ENCODE peak calls at places on chromosome 19, in seven cellular contexts. Q, G, P, U, Y, K and V are unnamed samples.
A peak's percentile ranks its signal among the peaks of the same experiment; 100 is the strongest.

GRCh38 chr19:20964798-20965197 is 41.7 kb downstream of the ZNF85 start:
- DNase-seq in Q (no peak), G (peak; percentile 2), P (no peak), U (peak; percentile 13), Y (no peak), K (peak; percentile 5), V (no peak)

GRCh38 chr19:45140144-45140503 is 20.7 kb downstream of the NKPD1 start:
- DNase-seq in Q (no peak), G (no peak), P (no peak), U (no peak), Y (no peak), K (no peak), V (no peak)

GRCh38 chr19:11659612-11660011 is 62.3 kb downstream of the ZNF627 start:
- DNase-seq in Q (no peak), G (peak; percentile 39), P (no peak), U (peak; percentile 15), Y (peak; percentile 51), K (no peak), V (no peak)

GRCh38 chr19:17103177-17103576 is 27.6 kb downstream of the MYO9B start:
- DNase-seq in Q (peak; percentile 40), G (peak; percentile 64), P (no peak), U (peak; percentile 56), Y (peak; percentile 68), K (peak; percentile 56), V (no peak)

GRCh38 chr19:47848871-47849473 is 10.1 kb upstream of the TPRX2 start:
- DNase-seq in Q (peak; percentile 57), G (peak; percentile 74), P (no peak), U (peak; percentile 15), Y (peak; percentile 33), K (peak; percentile 62), V (no peak)

GRCh38 chr19:14021474-14021873 is 6.5 kb upstream of the RLN3 start:
- DNase-seq in Q (no peak), G (peak; percentile 66), P (no peak), U (no peak), Y (no peak), K (no peak), V (no peak)

GRCh38 chr19:30341646-30342201 is 30.5 kb upstream of the ZNF536 start:
- DNase-seq in Q (no peak), G (no peak), P (no peak), U (no peak), Y (no peak), K (no peak), V (no peak)

GRCh38 chr19:1949304-1950101 is 8.5 kb downstream of the CSNK1G2 start:
- DNase-seq in Q (no peak), G (no peak), P (no peak), U (no peak), Y (no peak), K (no peak), V (no peak)

GRCh38 chr19:7919681-7920519 is at the start of gene SNAPC2:
- DNase-seq in Q (peak; percentile 92), G (peak; percentile 99), P (peak; percentile 70), U (peak; percentile 89), Y (peak; percentile 90), K (peak; percentile 80), V (no peak)

GRCh38 chr19:7918615-7919421 is 1.3 kb upstream of the SNAPC2 start:
- DNase-seq in Q (no peak), G (no peak), P (no peak), U (peak; percentile 81), Y (no peak), K (no peak), V (no peak)

GRCh38 chr19:7921955-7922840 is 2.1 kb downstream of the SNAPC2 start:
- DNase-seq in Q (no peak), G (no peak), P (no peak), U (no peak), Y (no peak), K (no peak), V (no peak)

GRCh38 chr19:7921302-7921954 is 1.3 kb downstream of the SNAPC2 start:
- DNase-seq in Q (no peak), G (peak; percentile 44), P (no peak), U (no peak), Y (no peak), K (no peak), V (no peak)

GRCh38 chr19:7920520-7921301 is 573 bp downstream of the SNAPC2 start:
- DNase-seq in Q (peak; percentile 89), G (peak; percentile 99), P (peak; percentile 78), U (peak; percentile 77), Y (peak; percentile 97), K (peak; percentile 85), V (no peak)
- TF ChIP-seq POLR2AphosphoS5 in Q (peak; percentile 34), G (peak; percentile 68), P (no peak), U (no peak), Y (peak; percentile 59), K (no peak), V (peak; percentile 51)

DNA sequence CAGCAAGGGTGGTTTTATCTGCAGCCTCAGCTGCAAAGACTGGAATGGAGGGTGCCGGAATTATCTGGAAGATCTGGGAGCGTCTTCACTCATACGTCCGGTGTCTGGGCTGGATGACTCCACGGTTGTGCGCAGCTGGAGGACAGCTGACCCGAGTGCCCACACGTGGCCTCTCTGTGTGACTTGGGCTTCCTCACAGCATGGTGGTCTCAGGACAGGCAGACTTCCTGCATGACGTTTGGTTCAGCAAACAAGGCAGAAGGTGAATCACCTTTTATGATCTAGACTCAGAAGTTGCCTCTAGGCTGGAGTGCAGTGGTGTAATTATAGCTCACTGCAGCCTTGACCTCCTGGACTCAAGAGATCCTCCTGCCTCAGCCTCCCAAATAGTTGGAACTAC is 33.2 kb downstream of the CACNG6 start:
- DNase-seq in Q (no peak), G (no peak), P (no peak), U (peak; percentile 41), Y (no peak), K (no peak), V (no peak)
- TF ChIP-seq CTCF in Q (no peak), G (no peak), P (no peak), U (no peak), Y (no peak), K (no peak), V (no peak)

DNA sequence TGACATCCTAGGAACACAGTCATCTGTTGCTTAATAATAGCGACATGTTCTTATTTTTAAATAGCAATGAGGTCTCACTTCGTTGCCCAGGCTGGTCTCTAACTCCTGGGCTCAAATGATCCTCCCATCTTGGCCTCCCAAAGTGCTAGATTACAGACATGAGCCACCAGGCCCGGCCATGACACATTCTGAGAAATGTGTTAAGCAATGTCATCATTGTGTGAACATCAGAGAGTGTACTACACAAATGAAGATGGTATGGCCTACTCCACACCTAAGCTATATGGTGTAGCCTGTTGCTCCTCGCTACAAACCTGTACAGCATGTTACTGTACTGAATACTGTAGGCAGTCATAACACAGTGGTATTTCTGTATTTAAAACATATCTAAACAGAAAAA is 24.6 kb upstream of the GARRE1 start:
- DNase-seq in Q (no peak), G (no peak), P (no peak), U (no peak), Y (no peak), K (no peak), V (no peak)
- TF ChIP-seq SIN3A in Q (no peak), G (no peak), P (no peak), U (no peak), Y (no peak), K (no peak), V (no peak)

DNA sequence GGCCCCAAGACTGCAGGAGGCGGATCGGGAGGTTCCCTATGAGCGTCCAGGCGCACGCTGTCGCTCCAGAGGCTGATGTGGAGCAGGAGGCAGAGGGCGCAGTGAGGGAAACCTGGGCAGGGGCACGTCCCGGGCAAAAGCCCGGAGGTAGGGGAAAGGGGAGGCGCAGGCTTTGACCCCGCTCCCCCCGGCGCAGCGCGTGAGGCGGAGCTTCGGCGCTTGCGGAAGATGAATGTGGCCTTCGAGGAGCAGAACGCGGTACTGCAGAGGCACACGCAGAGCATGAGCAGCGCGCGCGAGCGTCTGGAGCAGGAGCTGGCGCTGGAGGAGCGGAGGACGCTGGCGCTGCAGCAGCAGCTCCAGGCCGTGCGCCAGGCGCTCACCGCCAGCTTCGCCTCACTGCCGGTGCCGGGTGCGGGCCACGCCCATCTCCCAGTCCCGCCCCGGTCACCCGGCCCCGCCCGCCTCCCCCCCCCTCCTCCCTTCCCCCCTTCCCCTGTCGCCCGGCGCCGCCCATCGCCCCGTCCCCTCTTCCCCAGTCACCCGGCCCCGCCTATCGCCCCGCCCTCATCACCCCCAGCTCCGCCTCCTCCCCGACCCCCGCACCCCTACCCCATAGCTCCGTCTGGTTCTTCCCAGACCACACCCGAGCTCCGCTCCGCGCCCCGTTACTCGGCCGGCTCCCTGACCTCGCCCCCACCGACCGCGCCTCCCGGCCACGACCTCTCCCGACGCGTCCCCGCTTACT is 4.1 kb downstream of the HMG20B start:
- DNase-seq in Q (no peak), G (peak; percentile 67), P (no peak), U (no peak), Y (peak; percentile 78), K (peak; percentile 58), V (no peak)
- TF ChIP-seq POLR2AphosphoS5 in Q (peak; percentile 76), G (no peak), P (no peak), U (no peak), Y (no peak), K (peak; percentile 67), V (no peak)

GRCh38 chr19:35612559-35613321 is at the start of gene HAUS5:
- DNase-seq in Q (peak; percentile 92), G (peak; percentile 98), P (peak; percentile 70), U (peak; percentile 83), Y (peak; percentile 94), K (peak; percentile 81), V (peak; percentile 66)
- TF ChIP-seq CTCF in Q (no peak), G (no peak), P (no peak), U (peak; percentile 49), Y (no peak), K (no peak), V (no peak)